ENCODE peak calls at places on chromosomes 1 and 21, in ten cellular contexts. One of them, this sample, is unnamed. For H3K36me3, the result is how much of the 10 kb centered on the place peaks cover.

GRCh38 chr1:112099979-112100378 is 110.5 kb upstream of the KCND3 start:
- DNase-seq in hepatocyte: no peak
- DNase-seq in psoas muscle: no peak
- DNase-seq in aorta: no peak
- DNase-seq in HAP-1: no peak
- DNase-seq in lung: no peak
- DNase-seq in spleen: no peak
- DNase-seq in stomach: no peak
- DNase-seq in CD4-positive, CD25-positive, alpha-beta regulatory T cell: no peak
- DNase-seq in body of pancreas: no peak
- DNase-seq in this sample: no peak

GRCh38 chr21:28152729-28153128 is 839.9 kb downstream of the LTN1 start:
- DNase-seq in hepatocyte: no peak
- DNase-seq in psoas muscle: no peak
- DNase-seq in aorta: no peak
- DNase-seq in HAP-1: no peak
- DNase-seq in lung: no peak
- DNase-seq in spleen: no peak
- DNase-seq in stomach: no peak
- DNase-seq in CD4-positive, CD25-positive, alpha-beta regulatory T cell: no peak
- DNase-seq in body of pancreas: no peak
- DNase-seq in this sample: no peak

GRCh38 chr1:39525366-39526165 is 34.1 kb downstream of the BMP8A start:
- DNase-seq in hepatocyte: no peak
- DNase-seq in psoas muscle: no peak
- DNase-seq in aorta: no peak
- DNase-seq in HAP-1: no peak
- DNase-seq in lung: no peak
- DNase-seq in spleen: peak
- DNase-seq in stomach: peak
- DNase-seq in CD4-positive, CD25-positive, alpha-beta regulatory T cell: no peak
- DNase-seq in body of pancreas: no peak
- DNase-seq in this sample: no peak

GRCh38 chr1:235997049-235997448 is 67.8 kb downstream of the NID1 start:
- DNase-seq in hepatocyte: no peak
- DNase-seq in psoas muscle: no peak
- DNase-seq in aorta: no peak
- DNase-seq in HAP-1: no peak
- DNase-seq in lung: no peak
- DNase-seq in spleen: no peak
- DNase-seq in stomach: no peak
- DNase-seq in CD4-positive, CD25-positive, alpha-beta regulatory T cell: no peak
- DNase-seq in body of pancreas: no peak
- DNase-seq in this sample: no peak

GRCh38 chr1:173114381-173114780 is 63.6 kb upstream of the TNFSF18 start:
- DNase-seq in hepatocyte: no peak
- DNase-seq in psoas muscle: no peak
- DNase-seq in aorta: no peak
- DNase-seq in HAP-1: no peak
- DNase-seq in lung: no peak
- DNase-seq in spleen: no peak
- DNase-seq in stomach: no peak
- DNase-seq in CD4-positive, CD25-positive, alpha-beta regulatory T cell: no peak
- DNase-seq in body of pancreas: no peak
- DNase-seq in this sample: no peak

GRCh38 chr1:231836227-231836893 is 209.8 kb downstream of the DISC1 start:
- DNase-seq in hepatocyte: peak
- DNase-seq in psoas muscle: no peak
- DNase-seq in aorta: no peak
- DNase-seq in HAP-1: no peak
- DNase-seq in lung: no peak
- DNase-seq in spleen: no peak
- DNase-seq in stomach: no peak
- DNase-seq in CD4-positive, CD25-positive, alpha-beta regulatory T cell: no peak
- DNase-seq in body of pancreas: no peak
- DNase-seq in this sample: no peak

GRCh38 chr1:234638832-234639799 is 29.1 kb upstream of the IRF2BP2 start:
- DNase-seq in hepatocyte: peak
- DNase-seq in psoas muscle: no peak
- DNase-seq in aorta: no peak
- DNase-seq in HAP-1: no peak
- DNase-seq in lung: no peak
- DNase-seq in spleen: no peak
- DNase-seq in stomach: no peak
- DNase-seq in CD4-positive, CD25-positive, alpha-beta regulatory T cell: no peak
- DNase-seq in body of pancreas: peak
- DNase-seq in this sample: no peak

GRCh38 chr1:67135354-67135753 is 584 bp upstream of the C1orf141 start:
- DNase-seq in hepatocyte: peak
- DNase-seq in psoas muscle: no peak
- DNase-seq in aorta: no peak
- DNase-seq in HAP-1: no peak
- DNase-seq in lung: no peak
- DNase-seq in spleen: no peak
- DNase-seq in stomach: no peak
- DNase-seq in CD4-positive, CD25-positive, alpha-beta regulatory T cell: no peak
- DNase-seq in body of pancreas: no peak
- DNase-seq in this sample: no peak

GRCh38 chr1:68811806-68812205 is 314.9 kb upstream of the DEPDC1 start:
- DNase-seq in hepatocyte: no peak
- DNase-seq in psoas muscle: no peak
- DNase-seq in aorta: no peak
- DNase-seq in HAP-1: no peak
- DNase-seq in lung: no peak
- DNase-seq in spleen: no peak
- DNase-seq in stomach: no peak
- DNase-seq in CD4-positive, CD25-positive, alpha-beta regulatory T cell: no peak
- DNase-seq in body of pancreas: no peak
- DNase-seq in this sample: no peak

GRCh38 chr1:209825591-209826433 is 2.0 kb upstream of the UTP25 start:
- DNase-seq in hepatocyte: peak
- DNase-seq in psoas muscle: no peak
- DNase-seq in aorta: no peak
- DNase-seq in HAP-1: no peak
- DNase-seq in lung: no peak
- DNase-seq in spleen: no peak
- DNase-seq in stomach: no peak
- DNase-seq in CD4-positive, CD25-positive, alpha-beta regulatory T cell: no peak
- DNase-seq in body of pancreas: no peak
- DNase-seq in this sample: no peak

GRCh38 chr21:16082038-16082816 is 352.4 kb downstream of the USP25 start:
- DNase-seq in hepatocyte: peak
- DNase-seq in psoas muscle: no peak
- DNase-seq in aorta: no peak
- DNase-seq in HAP-1: peak
- DNase-seq in lung: no peak
- DNase-seq in spleen: no peak
- DNase-seq in stomach: no peak
- DNase-seq in CD4-positive, CD25-positive, alpha-beta regulatory T cell: no peak
- DNase-seq in body of pancreas: no peak
- DNase-seq in this sample: no peak

GRCh38 chr1:162902372-162902771 is 41.4 kb upstream of the CCDC190 start:
- DNase-seq in hepatocyte: no peak
- DNase-seq in psoas muscle: no peak
- DNase-seq in aorta: no peak
- DNase-seq in HAP-1: no peak
- DNase-seq in lung: no peak
- DNase-seq in spleen: no peak
- DNase-seq in stomach: no peak
- DNase-seq in CD4-positive, CD25-positive, alpha-beta regulatory T cell: no peak
- DNase-seq in body of pancreas: no peak
- DNase-seq in this sample: no peak

GRCh38 chr1:224864006-224864405 is 65.5 kb upstream of the DNAH14 start:
- DNase-seq in hepatocyte: no peak
- DNase-seq in psoas muscle: no peak
- DNase-seq in aorta: no peak
- DNase-seq in HAP-1: no peak
- DNase-seq in lung: no peak
- DNase-seq in spleen: no peak
- DNase-seq in stomach: no peak
- DNase-seq in CD4-positive, CD25-positive, alpha-beta regulatory T cell: no peak
- DNase-seq in body of pancreas: no peak
- DNase-seq in this sample: no peak

GRCh38 chr1:67832737-67833594 is at the start of gene GNG12:
- DNase-seq in hepatocyte: peak
- DNase-seq in psoas muscle: peak
- DNase-seq in aorta: peak
- DNase-seq in HAP-1: peak
- DNase-seq in lung: peak
- DNase-seq in spleen: peak
- DNase-seq in stomach: peak
- DNase-seq in CD4-positive, CD25-positive, alpha-beta regulatory T cell: no peak
- DNase-seq in body of pancreas: peak
- DNase-seq in this sample: peak

GRCh38 chr1:105838071-105838470 is 1218.4 kb upstream of the PRMT6 start:
- DNase-seq in hepatocyte: no peak
- DNase-seq in psoas muscle: no peak
- DNase-seq in aorta: no peak
- DNase-seq in HAP-1: no peak
- DNase-seq in lung: no peak
- DNase-seq in spleen: no peak
- DNase-seq in stomach: no peak
- DNase-seq in CD4-positive, CD25-positive, alpha-beta regulatory T cell: no peak
- DNase-seq in body of pancreas: no peak
- DNase-seq in this sample: no peak
- H3K36me3 ChIP-seq in hepatocyte: under half
- H3K36me3 ChIP-seq in psoas muscle: under half
- H3K36me3 ChIP-seq in aorta: under half
- H3K36me3 ChIP-seq in HAP-1: under half
- H3K36me3 ChIP-seq in lung: under half
- H3K36me3 ChIP-seq in spleen: under half
- H3K36me3 ChIP-seq in stomach: under half
- H3K36me3 ChIP-seq in CD4-positive, CD25-positive, alpha-beta regulatory T cell: under half
- H3K36me3 ChIP-seq in body of pancreas: under half
- H3K36me3 ChIP-seq in this sample: under half

DNA sequence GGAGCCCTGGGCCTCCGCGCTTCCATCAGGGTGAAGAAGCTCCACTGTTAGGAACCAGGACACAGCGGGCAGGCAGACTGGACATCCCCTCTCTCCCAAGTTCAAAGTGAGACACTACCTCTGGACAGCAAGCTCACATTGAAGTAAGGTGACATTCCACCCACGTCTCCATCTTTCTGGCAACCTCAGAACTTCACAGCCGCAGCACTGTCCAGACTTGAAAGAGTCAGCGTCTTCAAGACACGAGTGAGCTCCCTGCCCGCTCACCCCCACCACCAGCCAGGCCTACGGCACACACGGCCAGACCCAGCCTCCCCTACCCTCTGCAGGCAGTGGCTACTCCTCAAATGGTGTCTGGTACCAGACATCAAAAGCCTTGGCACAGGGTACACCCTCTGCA is 11.1 kb downstream of the WDR4 start:
- DNase-seq in hepatocyte: no peak
- DNase-seq in psoas muscle: no peak
- DNase-seq in aorta: no peak
- DNase-seq in HAP-1: no peak
- DNase-seq in lung: no peak
- DNase-seq in spleen: no peak
- DNase-seq in stomach: no peak
- DNase-seq in CD4-positive, CD25-positive, alpha-beta regulatory T cell: no peak
- DNase-seq in body of pancreas: no peak
- DNase-seq in this sample: no peak
- H3K36me3 ChIP-seq in hepatocyte: under half
- H3K36me3 ChIP-seq in psoas muscle: under half
- H3K36me3 ChIP-seq in aorta: under half
- H3K36me3 ChIP-seq in HAP-1: half or more
- H3K36me3 ChIP-seq in lung: half or more
- H3K36me3 ChIP-seq in spleen: half or more
- H3K36me3 ChIP-seq in stomach: under half
- H3K36me3 ChIP-seq in CD4-positive, CD25-positive, alpha-beta regulatory T cell: half or more
- H3K36me3 ChIP-seq in body of pancreas: under half
- H3K36me3 ChIP-seq in this sample: under half

DNA sequence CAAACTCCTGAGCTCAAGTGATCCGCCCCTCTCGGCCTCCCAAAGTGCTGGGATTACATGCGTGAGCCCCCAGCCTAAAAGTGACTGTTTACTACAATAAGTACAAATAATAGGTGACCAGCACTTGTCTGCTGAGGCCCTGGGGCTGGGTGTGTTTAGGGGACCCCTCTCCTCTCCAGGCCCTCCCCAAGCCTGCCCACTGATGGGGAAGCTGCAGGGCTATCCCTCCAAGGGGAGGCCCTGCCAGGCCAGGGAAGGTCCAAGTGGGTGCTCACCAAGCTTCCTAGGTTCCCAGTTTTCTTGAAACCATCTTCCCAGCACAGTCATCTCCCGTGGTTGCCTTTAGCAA is 60.7 kb downstream of the H3-3A start:
- DNase-seq in hepatocyte: no peak
- DNase-seq in psoas muscle: no peak
- DNase-seq in aorta: peak
- DNase-seq in HAP-1: no peak
- DNase-seq in lung: no peak
- DNase-seq in spleen: peak
- DNase-seq in stomach: no peak
- DNase-seq in CD4-positive, CD25-positive, alpha-beta regulatory T cell: no peak
- DNase-seq in body of pancreas: no peak
- DNase-seq in this sample: no peak
- H3K36me3 ChIP-seq in hepatocyte: under half
- H3K36me3 ChIP-seq in psoas muscle: under half
- H3K36me3 ChIP-seq in aorta: under half
- H3K36me3 ChIP-seq in HAP-1: under half
- H3K36me3 ChIP-seq in lung: under half
- H3K36me3 ChIP-seq in spleen: under half
- H3K36me3 ChIP-seq in stomach: under half
- H3K36me3 ChIP-seq in CD4-positive, CD25-positive, alpha-beta regulatory T cell: under half
- H3K36me3 ChIP-seq in body of pancreas: under half
- H3K36me3 ChIP-seq in this sample: under half

GRCh38 chr1:16132325-16132785 is 23.5 kb downstream of the EPHA2 start:
- DNase-seq in hepatocyte: no peak
- DNase-seq in psoas muscle: no peak
- DNase-seq in aorta: no peak
- DNase-seq in HAP-1: no peak
- DNase-seq in lung: no peak
- DNase-seq in spleen: no peak
- DNase-seq in stomach: no peak
- DNase-seq in CD4-positive, CD25-positive, alpha-beta regulatory T cell: no peak
- DNase-seq in body of pancreas: no peak
- DNase-seq in this sample: no peak

GRCh38 chr1:16134071-16134801 is 21.6 kb downstream of the EPHA2 start:
- DNase-seq in hepatocyte: no peak
- DNase-seq in psoas muscle: no peak
- DNase-seq in aorta: no peak
- DNase-seq in HAP-1: no peak
- DNase-seq in lung: no peak
- DNase-seq in spleen: no peak
- DNase-seq in stomach: no peak
- DNase-seq in CD4-positive, CD25-positive, alpha-beta regulatory T cell: no peak
- DNase-seq in body of pancreas: no peak
- DNase-seq in this sample: no peak

GRCh38 chr1:16133007-16133961 is 22.6 kb downstream of the EPHA2 start:
- DNase-seq in hepatocyte: no peak
- DNase-seq in psoas muscle: no peak
- DNase-seq in aorta: no peak
- DNase-seq in HAP-1: no peak
- DNase-seq in lung: no peak
- DNase-seq in spleen: no peak
- DNase-seq in stomach: no peak
- DNase-seq in CD4-positive, CD25-positive, alpha-beta regulatory T cell: no peak
- DNase-seq in body of pancreas: no peak
- DNase-seq in this sample: no peak

GRCh38 chr1:16135501-16135900 is 20.4 kb downstream of the EPHA2 start:
- DNase-seq in hepatocyte: no peak
- DNase-seq in psoas muscle: no peak
- DNase-seq in aorta: no peak
- DNase-seq in HAP-1: no peak
- DNase-seq in lung: no peak
- DNase-seq in spleen: no peak
- DNase-seq in stomach: no peak
- DNase-seq in CD4-positive, CD25-positive, alpha-beta regulatory T cell: no peak
- DNase-seq in body of pancreas: no peak
- DNase-seq in this sample: no peak

GRCh38 chr1:16134906-16135305 is 21.0 kb downstream of the EPHA2 start:
- DNase-seq in hepatocyte: no peak
- DNase-seq in psoas muscle: no peak
- DNase-seq in aorta: no peak
- DNase-seq in HAP-1: no peak
- DNase-seq in lung: no peak
- DNase-seq in spleen: no peak
- DNase-seq in stomach: no peak
- DNase-seq in CD4-positive, CD25-positive, alpha-beta regulatory T cell: no peak
- DNase-seq in body of pancreas: no peak
- DNase-seq in this sample: no peak
- H3K36me3 ChIP-seq in hepatocyte: under half
- H3K36me3 ChIP-seq in psoas muscle: under half
- H3K36me3 ChIP-seq in aorta: under half
- H3K36me3 ChIP-seq in HAP-1: half or more
- H3K36me3 ChIP-seq in lung: half or more
- H3K36me3 ChIP-seq in spleen: under half
- H3K36me3 ChIP-seq in stomach: half or more
- H3K36me3 ChIP-seq in CD4-positive, CD25-positive, alpha-beta regulatory T cell: under half
- H3K36me3 ChIP-seq in body of pancreas: under half
- H3K36me3 ChIP-seq in this sample: half or more

This sample was measured in thyroid gland.